ENCODE peak calls at places on chromosomes 5 and 9, in ten cellular contexts. K is transverse colon, T is HepG2, J is H1, H is endothelial cell of umbilical vein, C is HCT116, D is sigmoid colon, L is suprapubic skin, Z is K562, I is prostate gland. P is an unnamed sample.

GRCh38 chr5:110401881-110402280 is 324.6 kb downstream of the TMEM232 start:
- DNase-seq in I (no peak), Z (no peak), L (no peak), T (no peak), C (no peak), D (no peak), H (no peak), J (no peak), K (no peak), P (no peak)

GRCh38 chr9:105421864-105422263 is 26.0 kb upstream of the FSD1L start:
- DNase-seq in C (no peak), D (no peak), H (no peak), T (no peak), L (no peak), J (no peak), I (no peak), K (no peak), Z (no peak), P (no peak)

GRCh38 chr9:111959960-111960359 is 63.3 kb downstream of the UGCG start:
- DNase-seq in T (no peak), K (no peak), L (no peak), D (no peak), Z (no peak), I (no peak), J (no peak), H (peak; percentile 51), C (no peak), P (no peak)

GRCh38 chr9:21153688-21154608 is 12.3 kb upstream of the IFNW1 start:
- DNase-seq in D (no peak), T (no peak), H (peak; percentile 58), I (no peak), C (peak; percentile 51), K (no peak), L (no peak), Z (no peak), J (no peak), P (no peak)

GRCh38 chr5:157857821-157858526 is 971 bp downstream of the CLINT1 start:
- DNase-seq in T (no peak), K (no peak), Z (peak; percentile 14), C (no peak), H (peak; percentile 35), D (no peak), J (no peak), L (no peak), I (no peak), P (no peak)

GRCh38 chr5:161975350-161975749 is 92.2 kb upstream of the GABRG2 start:
- DNase-seq in J (no peak), Z (no peak), I (no peak), T (no peak), D (no peak), C (no peak), L (no peak), K (no peak), H (no peak), P (no peak)

GRCh38 chr5:32522429-32523143 is 62.8 kb upstream of the SUB1 start:
- DNase-seq in Z (no peak), H (no peak), J (no peak), K (peak; percentile 21), T (no peak), C (no peak), D (no peak), L (no peak), I (no peak), P (no peak)

GRCh38 chr5:51468196-51468595 is 84.9 kb downstream of the ISL1 start:
- DNase-seq in C (no peak), D (no peak), I (no peak), K (no peak), L (no peak), H (no peak), T (no peak), Z (no peak), J (no peak), P (no peak)

GRCh38 chr5:95955996-95956899 is 5.4 kb downstream of the ELL2 start:
- DNase-seq in J (no peak), K (no peak), D (no peak), T (no peak), H (peak; percentile 65), L (no peak), C (no peak), Z (no peak), I (peak; percentile 28), P (no peak)

GRCh38 chr5:95953026-95953425 is 8.6 kb downstream of the ELL2 start:
- DNase-seq in J (no peak), Z (no peak), H (no peak), K (no peak), L (no peak), T (no peak), C (no peak), D (no peak), I (no peak), P (no peak)

GRCh38 chr5:95951916-95952315 is 9.7 kb downstream of the ELL2 start:
- DNase-seq in H (no peak), D (no peak), Z (no peak), I (no peak), J (no peak), L (no peak), T (no peak), C (no peak), K (no peak), P (no peak)

GRCh38 chr5:95956900-95957293 is 4.8 kb downstream of the ELL2 start:
- DNase-seq in Z (no peak), L (no peak), C (no peak), J (no peak), I (no peak), D (no peak), H (no peak), K (no peak), T (no peak), P (no peak)

GRCh38 chr5:95954716-95955115 is 6.9 kb downstream of the ELL2 start:
- DNase-seq in T (no peak), I (no peak), J (no peak), D (no peak), Z (no peak), L (no peak), K (no peak), C (no peak), H (no peak), P (no peak)
- TF ChIP-seq POLR2A in T (no peak), I (no peak), J (no peak), D (no peak), Z (no peak), L (no peak), K (no peak), C (no peak), H (no peak), P (no peak)

GRCh38 chr9:131495726-131496292 is 6.9 kb upstream of the POMT1 start:
- DNase-seq in H (no peak), K (no peak), I (no peak), T (no peak), D (no peak), Z (no peak), L (no peak), C (no peak), J (no peak), P (no peak)

GRCh38 chr9:131499254-131499653 is 3.5 kb upstream of the POMT1 start:
- DNase-seq in T (no peak), D (no peak), H (no peak), K (no peak), J (no peak), Z (no peak), L (no peak), I (no peak), C (no peak), P (no peak)

GRCh38 chr9:131494296-131494870 is 8.3 kb upstream of the POMT1 start:
- DNase-seq in J (no peak), K (no peak), C (no peak), Z (no peak), L (no peak), H (no peak), T (no peak), D (no peak), I (no peak), P (no peak)

GRCh38 chr9:131500377-131500776 is 2.3 kb upstream of the POMT1 start:
- DNase-seq in J (no peak), H (no peak), K (peak; percentile 21), Z (no peak), T (no peak), I (no peak), D (no peak), L (no peak), C (no peak), P (no peak)

DNA sequence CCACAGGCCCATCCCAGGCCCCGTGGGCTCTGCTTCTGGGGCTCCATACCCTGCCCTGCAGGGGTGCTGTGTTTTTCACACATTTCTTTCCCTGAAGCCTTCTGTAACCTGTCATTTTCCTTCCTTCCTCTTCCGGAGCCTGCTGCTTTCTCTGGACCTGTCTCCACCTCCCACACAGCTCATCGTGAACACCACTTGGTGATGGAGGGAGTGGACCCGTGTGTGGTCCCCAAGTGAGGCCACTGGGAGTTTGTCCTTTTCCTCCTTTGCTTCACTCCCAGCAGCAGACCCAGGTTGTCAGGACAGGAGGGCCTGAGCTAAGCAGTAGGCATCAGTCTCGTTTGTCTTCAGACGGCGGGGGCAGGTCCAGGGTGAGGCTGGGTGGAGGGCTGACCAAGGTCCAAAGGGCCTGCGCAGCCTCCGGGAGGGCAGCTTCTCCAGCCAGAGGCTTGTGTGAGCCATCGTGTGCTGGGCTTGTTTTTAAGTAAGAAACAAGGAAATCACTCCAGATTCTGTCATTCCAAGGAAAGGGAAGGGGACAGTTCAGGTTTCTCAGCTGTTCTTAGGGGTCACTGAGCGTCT is 5.8 kb upstream of the POMT1 start:
- DNase-seq in K (peak; percentile 26), L (no peak), I (no peak), T (no peak), H (no peak), D (no peak), J (no peak), Z (no peak), C (no peak), P (no peak)
- TF ChIP-seq POLR2AphosphoS5 in K (no peak), L (no peak), I (no peak), T (no peak), H (no peak), D (no peak), J (no peak), Z (no peak), C (no peak), P (no peak)

DNA sequence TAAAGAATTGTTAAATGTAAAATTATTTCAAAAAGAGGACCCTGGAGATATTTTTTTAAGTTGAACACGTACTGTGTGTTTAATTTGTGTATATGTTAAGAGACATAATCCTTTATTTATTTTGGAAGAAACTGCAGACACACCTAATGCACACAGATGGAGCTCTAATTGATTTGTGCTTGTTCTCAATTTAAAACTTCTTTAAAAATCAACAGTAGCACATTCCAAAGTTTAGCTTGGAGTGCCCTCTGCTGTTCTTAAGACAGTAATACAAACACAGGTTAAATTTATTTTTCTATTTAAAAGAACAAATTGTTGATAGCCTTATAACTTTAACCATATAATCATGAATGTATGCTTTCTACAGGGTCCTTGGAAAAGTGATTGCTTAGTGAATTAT is 277.6 kb upstream of the ADAMTS16 start:
- DNase-seq in I (no peak), L (no peak), C (peak; percentile 29), Z (peak; percentile 45), H (peak; percentile 43), K (no peak), T (peak; percentile 35), J (no peak), D (no peak), P (no peak)
- TF ChIP-seq CTCF in I (no peak), L (peak; percentile 30), C (peak; percentile 45), Z (no peak), H (peak; percentile 17), K (no peak), T (peak; percentile 50), J (no peak), D (peak; percentile 41), P (peak; percentile 39)

GRCh38 chr5:1385395-1386273 is 40.7 kb upstream of the CLPTM1L start:
- DNase-seq in D (peak; percentile 91), Z (peak; percentile 80), L (peak; percentile 91), I (peak; percentile 87), J (no peak), C (no peak), K (peak; percentile 95), H (peak; percentile 36), T (peak; percentile 20), P (peak; percentile 93)
- TF ChIP-seq POLR2A in D (no peak), Z (no peak), L (peak; percentile 44), I (peak; percentile 70), J (no peak), C (no peak), K (peak; percentile 84), H (no peak), T (no peak), P (peak; percentile 37)